ENCODE peak calls at places on chromosomes 2 and 18, in six cellular contexts. A is IMR-90, W is neuronal stem cell, M is H9, R is trophoblast cell, X is H1. Q is an unnamed sample.

GRCh38 chr2:109333414-109334194 is 204.6 kb downstream of the SH3RF3 start:
- DNase-seq in W (no peak), M (no peak), A (peak), X (no peak), R (no peak), Q (peak)

GRCh38 chr18:48013162-48013561 is 82.7 kb upstream of the SMAD2 start:
- DNase-seq in A (no peak), R (no peak), W (no peak), X (no peak), M (no peak), Q (no peak)

GRCh38 chr2:88753833-88754584 is 62.5 kb downstream of the RPIA start:
- DNase-seq in R (no peak), A (peak), X (no peak), M (no peak), W (no peak), Q (no peak)

GRCh38 chr2:170711774-170712652 is 3.1 kb upstream of the SP5 start:
- DNase-seq in X (peak), R (no peak), M (peak), W (peak), A (no peak), Q (no peak)

GRCh38 chr2:223297788-223298187 is 245.8 kb downstream of the KCNE4 start:
- DNase-seq in W (no peak), X (no peak), A (no peak), M (no peak), R (no peak), Q (peak)

GRCh38 chr2:15092691-15093090 is 460.2 kb downstream of the LRATD1 start:
- DNase-seq in W (no peak), R (no peak), X (no peak), A (peak), M (no peak), Q (no peak)

GRCh38 chr2:136008205-136008865 is 22.9 kb upstream of the DARS1 start:
- DNase-seq in M (no peak), X (no peak), W (no peak), A (no peak), R (no peak), Q (no peak)

GRCh38 chr2:5467506-5467905 is 224.7 kb upstream of the SOX11 start:
- DNase-seq in R (no peak), W (no peak), A (no peak), X (no peak), M (no peak), Q (no peak)

GRCh38 chr2:42937171-42937875 is 144.9 kb upstream of the HAAO start:
- DNase-seq in X (no peak), R (peak), A (no peak), M (no peak), W (no peak), Q (no peak)

DNA sequence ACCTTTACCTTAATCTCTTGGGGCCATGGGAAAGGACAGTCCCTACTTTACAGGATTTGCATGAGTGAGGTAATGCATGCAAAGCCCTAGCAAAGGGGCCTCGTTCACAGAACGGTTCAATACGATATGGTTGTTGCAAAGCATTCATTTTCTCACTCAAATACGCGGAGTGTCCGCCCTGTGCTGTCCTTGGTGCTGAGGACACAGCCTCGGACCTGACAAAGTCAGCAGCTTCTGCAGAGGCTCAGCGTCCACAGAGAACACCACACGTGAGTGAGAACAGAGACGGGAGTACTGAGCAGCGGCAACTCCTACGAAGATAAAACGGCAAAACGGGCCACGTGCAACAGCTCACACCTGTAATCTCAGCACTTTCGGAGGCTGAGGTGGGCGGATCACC is 125.6 kb downstream of the EIPR1 start:
- DNase-seq in A (peak), M (no peak), R (no peak), X (no peak), W (no peak), Q (no peak)
- H4K91ac ChIP-seq in A (no peak), M (no peak), R (no peak), X (no peak), W (no peak), Q (no peak)

GRCh38 chr2:238140721-238141540 is 2.5 kb downstream of the KLHL30 start:
- DNase-seq in M (no peak), X (no peak), A (no peak), R (no peak), W (no peak), Q (no peak)
- H4K91ac ChIP-seq in M (no peak), X (no peak), A (peak), R (no peak), W (peak), Q (peak)

GRCh38 chr2:83850071-83850725 is 608.9 kb downstream of the SUCLG1 start:
- DNase-seq in A (no peak), X (no peak), R (no peak), M (no peak), W (no peak), Q (no peak)

DNA sequence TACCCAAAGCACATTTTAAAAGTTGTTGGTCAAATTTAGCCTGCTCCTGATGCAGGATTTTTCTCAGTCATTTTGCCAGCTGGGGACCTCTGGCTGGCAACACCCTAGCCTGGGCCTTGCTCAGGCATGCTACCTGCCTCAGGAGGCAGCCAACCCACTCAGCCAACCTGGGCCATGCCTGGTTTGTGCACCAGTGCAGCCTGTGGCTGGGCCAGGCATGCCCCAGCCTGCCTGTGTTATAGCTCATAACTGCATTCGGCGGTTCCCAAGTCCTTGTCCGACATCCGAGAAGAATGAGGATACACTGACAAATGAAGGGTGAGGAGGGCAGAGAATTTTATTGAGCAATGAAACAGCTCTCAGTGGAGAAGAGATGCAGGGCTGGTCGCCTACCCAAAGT is 608.0 kb downstream of the SUCLG1 start:
- DNase-seq in R (no peak), A (no peak), M (no peak), X (no peak), W (no peak), Q (no peak)
- H4K91ac ChIP-seq in R (no peak), A (no peak), M (no peak), X (no peak), W (no peak), Q (no peak)

GRCh38 chr2:218296200-218296599 is 3.9 kb upstream of the TMBIM1 start:
- DNase-seq in M (no peak), W (no peak), A (no peak), R (no peak), X (no peak), Q (no peak)
- H4K91ac ChIP-seq in M (no peak), W (no peak), A (no peak), R (no peak), X (no peak), Q (no peak)

GRCh38 chr18:58144671-58145285 is 100.8 kb downstream of the NEDD4L start:
- DNase-seq in W (no peak), R (no peak), X (no peak), M (no peak), A (no peak), Q (no peak)
- H4K91ac ChIP-seq in W (no peak), R (peak), X (no peak), M (no peak), A (no peak), Q (peak)

GRCh38 chr2:28442328-28442727 is 49.7 kb downstream of the FOSL2 start:
- DNase-seq in R (no peak), M (no peak), A (no peak), W (no peak), X (no peak), Q (no peak)
- H4K91ac ChIP-seq in R (no peak), M (no peak), A (no peak), W (no peak), X (no peak), Q (no peak)

DNA sequence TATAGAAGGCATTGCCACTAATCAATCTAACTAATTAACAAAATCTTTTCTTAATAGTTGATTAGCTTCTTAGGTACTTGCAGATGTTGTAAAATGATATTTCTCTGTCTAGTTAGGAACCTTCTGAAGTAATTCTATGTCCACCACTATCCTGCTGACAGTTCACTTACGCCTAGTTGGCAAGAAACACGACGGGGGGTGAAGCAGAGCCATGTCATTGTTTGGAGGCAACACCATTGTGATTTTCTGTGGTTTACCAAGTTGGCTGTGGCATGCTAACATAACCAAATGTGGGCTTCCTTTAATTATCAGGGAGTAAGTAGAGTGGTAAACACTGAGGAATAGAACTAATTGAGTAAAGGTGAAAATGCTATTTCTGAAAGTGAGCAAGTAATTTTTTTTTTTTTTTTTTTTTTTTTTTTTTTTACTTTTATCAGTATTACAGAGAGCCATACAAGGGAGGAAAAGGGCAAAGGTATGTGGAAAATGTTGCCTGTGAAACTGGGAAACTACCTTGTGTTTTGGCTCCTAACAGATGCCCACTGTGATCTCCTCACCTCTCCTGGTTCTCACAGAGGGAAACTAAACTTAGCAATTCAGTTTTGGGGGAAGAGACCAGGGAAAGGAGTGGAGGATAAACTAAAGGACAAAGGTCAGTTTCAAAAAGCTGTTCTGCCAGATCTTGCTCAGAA is 126.9 kb downstream of the MEIS1 start:
- DNase-seq in R (no peak), M (no peak), W (no peak), X (no peak), A (no peak), Q (no peak)
- H4K91ac ChIP-seq in R (no peak), M (no peak), W (no peak), X (no peak), A (no peak), Q (no peak)